ENCODE peak calls at places on chromosome X, in four cellular contexts. I is renal cortical epithelial cell, C is GM10248, G is HAP-1. D is an unnamed sample.

GRCh38 chrX:12954981-12955380 is 19.9 kb upstream of the TMSB4X start:
- DNase-seq in I (no peak), C (no peak), G (no peak), D (peak; percentile 43)

GRCh38 chrX:71454222-71454621 is 78.7 kb upstream of the OGT start:
- DNase-seq in I (no peak), C (no peak), G (no peak), D (no peak)

GRCh38 chrX:114611018-114611619 is 27.2 kb downstream of the HTR2C start:
- DNase-seq in I (peak; percentile 21), C (peak; percentile 31), G (peak; percentile 65), D (peak; percentile 3)

GRCh38 chrX:13084611-13085010 is 40.2 kb upstream of the FAM9C start:
- DNase-seq in I (no peak), C (no peak), G (no peak), D (no peak)

GRCh38 chrX:51336584-51336983 is 4.0 kb downstream of the NUDT10 start:
- DNase-seq in I (peak; percentile 39), C (peak; percentile 30), G (peak; percentile 54), D (peak; percentile 3)

GRCh38 chrX:83469551-83469950 is 38.5 kb upstream of the POU3F4 start:
- DNase-seq in I (peak; percentile 0), C (peak; percentile 21), G (peak; percentile 35), D (no peak)

GRCh38 chrX:110316351-110317078 is 1.4 kb downstream of the AMMECR1 start:
- DNase-seq in I (no peak), C (no peak), G (peak; percentile 13), D (no peak)

GRCh38 chrX:145405012-145405411 is 157.7 kb downstream of the SPANXN1 start:
- DNase-seq in I (peak; percentile 12), C (peak; percentile 26), G (peak; percentile 66), D (no peak)

GRCh38 chrX:130895299-130895698 is 7.7 kb downstream of the ENOX2 start:
- DNase-seq in I (no peak), C (no peak), G (no peak), D (no peak)

GRCh38 chrX:42616981-42617380 is 161.0 kb downstream of the PPP1R2C start:
- DNase-seq in I (no peak), C (no peak), G (no peak), D (no peak)

GRCh38 chrX:13837290-13837745 is 20.4 kb upstream of the GPM6B start:
- DNase-seq in I (peak; percentile 3), C (no peak), G (peak; percentile 55), D (peak; percentile 12)

GRCh38 chrX:13937370-13938052 is 92.2 kb downstream of the GEMIN8 start:
- DNase-seq in I (no peak), C (no peak), G (peak; percentile 14), D (no peak)

GRCh38 chrX:265502-265901 is 15.7 kb upstream of the PLCXD1 start:
- DNase-seq in I (no peak), C (no peak), G (no peak), D (no peak)

GRCh38 chrX:41127476-41128192 is 42.4 kb downstream of the USP9X start:
- DNase-seq in I (peak; percentile 56), C (peak; percentile 15), G (no peak), D (no peak)

GRCh38 chrX:21725498-21725897 is 32.4 kb downstream of the SMPX start:
- DNase-seq in I (peak; percentile 27), C (no peak), G (no peak), D (no peak)

GRCh38 chrX:155046129-155046810 is 19.6 kb downstream of the FUNDC2 start:
- DNase-seq in I (peak; percentile 30), C (no peak), G (no peak), D (no peak)

D was measured in GM06990.